ENCODE peak calls at places on chromosome 10, in ten cellular contexts. One of them, this sample, is unnamed.

GRCh38 chr10:8393531-8393930 is 339.0 kb downstream of the GATA3 start:
- DNase-seq in T-helper 1 cell: no peak
- DNase-seq in left colon: no peak
- DNase-seq in NCI-H1417: no peak
- DNase-seq in stimulated activated naive CD8-positive, alpha-beta T cell treated with anti-CD3 and anti-CD28 coated beads, Interleukin-15, Interleukin-2, amounts not matched to agents 100 U/mL and 50 U/mL, for 24 hours: no peak
- DNase-seq in fibroblast of the conjunctiva: no peak
- DNase-seq in nucleus accumbens: no peak
- DNase-seq in RPMI7951: peak
- DNase-seq in BJ: no peak
- DNase-seq in amygdala: no peak
- DNase-seq in this sample: no peak

GRCh38 chr10:5563991-5564536 is 39.3 kb downstream of the CALML3 start:
- DNase-seq in T-helper 1 cell: no peak
- DNase-seq in left colon: peak
- DNase-seq in NCI-H1417: no peak
- DNase-seq in stimulated activated naive CD8-positive, alpha-beta T cell treated with anti-CD3 and anti-CD28 coated beads, Interleukin-15, Interleukin-2, amounts not matched to agents 100 U/mL and 50 U/mL, for 24 hours: peak
- DNase-seq in fibroblast of the conjunctiva: no peak
- DNase-seq in nucleus accumbens: no peak
- DNase-seq in RPMI7951: peak
- DNase-seq in BJ: no peak
- DNase-seq in amygdala: no peak
- DNase-seq in this sample: no peak

GRCh38 chr10:29517352-29517923 is 117.3 kb downstream of the SVIL start:
- DNase-seq in T-helper 1 cell: no peak
- DNase-seq in left colon: no peak
- DNase-seq in NCI-H1417: no peak
- DNase-seq in stimulated activated naive CD8-positive, alpha-beta T cell treated with anti-CD3 and anti-CD28 coated beads, Interleukin-15, Interleukin-2, amounts not matched to agents 100 U/mL and 50 U/mL, for 24 hours: peak
- DNase-seq in fibroblast of the conjunctiva: peak
- DNase-seq in nucleus accumbens: no peak
- DNase-seq in RPMI7951: peak
- DNase-seq in BJ: no peak
- DNase-seq in amygdala: no peak
- DNase-seq in this sample: no peak

GRCh38 chr10:71075066-71075758 is 137.2 kb upstream of the UNC5B start:
- DNase-seq in T-helper 1 cell: no peak
- DNase-seq in left colon: no peak
- DNase-seq in NCI-H1417: peak
- DNase-seq in stimulated activated naive CD8-positive, alpha-beta T cell treated with anti-CD3 and anti-CD28 coated beads, Interleukin-15, Interleukin-2, amounts not matched to agents 100 U/mL and 50 U/mL, for 24 hours: no peak
- DNase-seq in fibroblast of the conjunctiva: no peak
- DNase-seq in nucleus accumbens: no peak
- DNase-seq in RPMI7951: no peak
- DNase-seq in BJ: no peak
- DNase-seq in amygdala: no peak
- DNase-seq in this sample: no peak

GRCh38 chr10:30701471-30702173 is 72.1 kb upstream of the LYZL2 start:
- DNase-seq in T-helper 1 cell: no peak
- DNase-seq in left colon: peak
- DNase-seq in NCI-H1417: peak
- DNase-seq in stimulated activated naive CD8-positive, alpha-beta T cell treated with anti-CD3 and anti-CD28 coated beads, Interleukin-15, Interleukin-2, amounts not matched to agents 100 U/mL and 50 U/mL, for 24 hours: peak
- DNase-seq in fibroblast of the conjunctiva: no peak
- DNase-seq in nucleus accumbens: no peak
- DNase-seq in RPMI7951: peak
- DNase-seq in BJ: no peak
- DNase-seq in amygdala: no peak
- DNase-seq in this sample: no peak

GRCh38 chr10:127426746-127427145 is 122.4 kb upstream of the NPS start:
- DNase-seq in T-helper 1 cell: no peak
- DNase-seq in left colon: no peak
- DNase-seq in NCI-H1417: no peak
- DNase-seq in stimulated activated naive CD8-positive, alpha-beta T cell treated with anti-CD3 and anti-CD28 coated beads, Interleukin-15, Interleukin-2, amounts not matched to agents 100 U/mL and 50 U/mL, for 24 hours: no peak
- DNase-seq in fibroblast of the conjunctiva: no peak
- DNase-seq in nucleus accumbens: no peak
- DNase-seq in RPMI7951: no peak
- DNase-seq in BJ: no peak
- DNase-seq in amygdala: no peak
- DNase-seq in this sample: no peak

GRCh38 chr10:125084191-125085186 is 75.9 kb downstream of the CTBP2 start:
- DNase-seq in T-helper 1 cell: no peak
- DNase-seq in left colon: no peak
- DNase-seq in NCI-H1417: no peak
- DNase-seq in stimulated activated naive CD8-positive, alpha-beta T cell treated with anti-CD3 and anti-CD28 coated beads, Interleukin-15, Interleukin-2, amounts not matched to agents 100 U/mL and 50 U/mL, for 24 hours: no peak
- DNase-seq in fibroblast of the conjunctiva: peak
- DNase-seq in nucleus accumbens: no peak
- DNase-seq in RPMI7951: peak
- DNase-seq in BJ: peak
- DNase-seq in amygdala: no peak
- DNase-seq in this sample: no peak

GRCh38 chr10:70509376-70509775 is 30.8 kb downstream of the PALD1 start:
- DNase-seq in T-helper 1 cell: no peak
- DNase-seq in left colon: no peak
- DNase-seq in NCI-H1417: no peak
- DNase-seq in stimulated activated naive CD8-positive, alpha-beta T cell treated with anti-CD3 and anti-CD28 coated beads, Interleukin-15, Interleukin-2, amounts not matched to agents 100 U/mL and 50 U/mL, for 24 hours: no peak
- DNase-seq in fibroblast of the conjunctiva: no peak
- DNase-seq in nucleus accumbens: no peak
- DNase-seq in RPMI7951: no peak
- DNase-seq in BJ: no peak
- DNase-seq in amygdala: no peak
- DNase-seq in this sample: no peak

GRCh38 chr10:103504181-103504783 is 10.8 kb downstream of the NEURL1 start:
- DNase-seq in T-helper 1 cell: no peak
- DNase-seq in left colon: no peak
- DNase-seq in NCI-H1417: no peak
- DNase-seq in stimulated activated naive CD8-positive, alpha-beta T cell treated with anti-CD3 and anti-CD28 coated beads, Interleukin-15, Interleukin-2, amounts not matched to agents 100 U/mL and 50 U/mL, for 24 hours: peak
- DNase-seq in fibroblast of the conjunctiva: peak
- DNase-seq in nucleus accumbens: no peak
- DNase-seq in RPMI7951: peak
- DNase-seq in BJ: no peak
- DNase-seq in amygdala: no peak
- DNase-seq in this sample: no peak

GRCh38 chr10:96585726-96586418 is 940 bp downstream of the TM9SF3 start:
- DNase-seq in T-helper 1 cell: no peak
- DNase-seq in left colon: peak
- DNase-seq in NCI-H1417: peak
- DNase-seq in stimulated activated naive CD8-positive, alpha-beta T cell treated with anti-CD3 and anti-CD28 coated beads, Interleukin-15, Interleukin-2, amounts not matched to agents 100 U/mL and 50 U/mL, for 24 hours: no peak
- DNase-seq in fibroblast of the conjunctiva: no peak
- DNase-seq in nucleus accumbens: no peak
- DNase-seq in RPMI7951: peak
- DNase-seq in BJ: no peak
- DNase-seq in amygdala: no peak
- DNase-seq in this sample: no peak